ENCODE peak calls at places on chromosome 18, in six cellular contexts. M is epithelial cell of esophagus, X is heart left ventricle, A is tibial nerve, R is left lung, G is hepatocyte. I is an unnamed sample.

GRCh38 chr18:46148810-46149209 is 44.6 kb downstream of the HAUS1 start:
- DNase-seq in M (peak), X (no peak), A (peak), R (no peak), G (peak), I (peak)

GRCh38 chr18:8800445-8800844 is 95.1 kb downstream of the MTCL1 start:
- DNase-seq in M (peak), X (no peak), A (no peak), R (no peak), G (peak), I (peak)

GRCh38 chr18:12652861-12653401 is 5.0 kb downstream of the SPIRE1 start:
- DNase-seq in M (peak), X (no peak), A (no peak), R (no peak), G (no peak), I (no peak)

GRCh38 chr18:45775241-45775676 is 50.2 kb upstream of the SIGLEC15 start:
- DNase-seq in M (peak), X (peak), A (peak), R (peak), G (peak), I (no peak)

GRCh38 chr18:12023375-12023774 is 42.1 kb downstream of the IMPA2 start:
- DNase-seq in M (peak), X (no peak), A (no peak), R (no peak), G (no peak), I (no peak)

GRCh38 chr18:11096411-11096810 is 53.0 kb downstream of the PIEZO2 start:
- DNase-seq in M (no peak), X (no peak), A (no peak), R (no peak), G (no peak), I (no peak)

GRCh38 chr18:21179590-21180220 is 62.3 kb upstream of the GREB1L start:
- DNase-seq in M (peak), X (peak), A (no peak), R (no peak), G (peak), I (peak)

GRCh38 chr18:55546873-55547704 is 40.9 kb downstream of the TCF4 start:
- DNase-seq in M (peak), X (peak), A (no peak), R (no peak), G (peak), I (peak)

GRCh38 chr18:77023115-77023782 is 109.3 kb downstream of the MBP start:
- DNase-seq in M (no peak), X (no peak), A (no peak), R (no peak), G (no peak), I (no peak)

GRCh38 chr18:54828290-54828871 is at the start of gene RAB27B:
- DNase-seq in M (peak), X (peak), A (peak), R (peak), G (peak), I (peak)

GRCh38 chr18:9597609-9598008 is 16.8 kb downstream of the PPP4R1 start:
- DNase-seq in M (no peak), X (no peak), A (no peak), R (no peak), G (no peak), I (no peak)

GRCh38 chr18:67280843-67281242 is 235.7 kb downstream of the DSEL start:
- DNase-seq in M (no peak), X (no peak), A (no peak), R (no peak), G (no peak), I (no peak)

GRCh38 chr18:74836296-74837139 is 238.8 kb downstream of the ZNF407 start:
- DNase-seq in M (peak), X (peak), A (no peak), R (no peak), G (peak), I (peak)

GRCh38 chr18:50870138-50870845 is 8.6 kb upstream of the ME2 start:
- DNase-seq in M (peak), X (no peak), A (no peak), R (no peak), G (peak), I (peak)

GRCh38 chr18:63646916-63647315 is 2.9 kb upstream of the SERPINB4 start:
- DNase-seq in M (peak), X (no peak), A (no peak), R (no peak), G (no peak), I (no peak)

DNA sequence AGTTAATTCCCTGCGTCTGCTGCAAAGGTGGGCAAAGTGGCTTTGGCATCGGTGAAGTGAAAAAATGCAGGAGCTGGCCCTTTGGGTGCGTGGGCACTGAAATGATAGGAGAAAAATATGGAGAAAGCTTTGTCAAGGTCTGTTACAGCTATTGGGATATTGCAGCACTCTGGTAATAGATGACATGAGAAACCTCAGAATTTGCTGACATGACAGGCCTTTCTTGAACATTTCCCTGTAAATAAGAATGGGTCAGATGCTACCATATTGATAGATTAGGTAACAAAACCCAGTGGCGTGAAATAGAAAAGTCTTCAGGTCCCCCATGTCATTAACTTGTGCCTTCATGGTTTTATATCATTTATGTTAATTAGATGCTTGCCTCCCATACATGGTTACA is 12.4 kb upstream of the DSG4 start:
- DNase-seq in M (no peak), X (no peak), A (no peak), R (no peak), G (no peak), I (no peak)
- TF ChIP-seq CTCF in M (no peak), X (no peak), A (no peak), R (no peak), G (no peak), I (no peak)

GRCh38 chr18:49335677-49336076 is 124.8 kb downstream of the DYM start:
- DNase-seq in M (no peak), X (no peak), A (no peak), R (no peak), G (no peak), I (no peak)

DNA sequence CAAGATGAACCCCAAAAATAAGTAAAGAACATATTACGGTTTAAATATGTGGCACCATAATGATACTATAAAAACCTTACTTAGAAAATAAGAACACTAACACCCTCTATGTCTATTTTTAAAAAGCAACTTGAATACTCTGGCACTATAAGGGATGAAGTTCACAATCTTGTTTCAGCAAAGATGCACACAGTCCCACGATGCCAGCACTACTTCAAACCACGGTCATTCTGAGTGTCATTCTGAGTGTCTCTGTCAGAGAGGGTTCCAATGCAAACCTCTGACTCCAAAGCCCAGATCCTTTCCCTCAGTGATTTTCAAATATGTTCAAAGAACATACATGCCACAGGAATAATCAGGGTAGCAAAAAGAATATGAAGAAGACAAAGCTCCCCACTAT is 127.8 kb downstream of the DYM start:
- DNase-seq in M (no peak), X (no peak), A (no peak), R (no peak), G (no peak), I (no peak)
- H3K4me3 ChIP-seq in M (no peak), X (no peak), A (no peak), R (no peak), G (no peak), I (no peak)

GRCh38 chr18:79659733-79660132 is 19.9 kb upstream of the CTDP1 start:
- DNase-seq in M (no peak), X (no peak), A (no peak), R (no peak), G (no peak), I (no peak)

GRCh38 chr18:79662051-79662450 is 17.6 kb upstream of the CTDP1 start:
- DNase-seq in M (no peak), X (no peak), A (no peak), R (no peak), G (no peak), I (no peak)

DNA sequence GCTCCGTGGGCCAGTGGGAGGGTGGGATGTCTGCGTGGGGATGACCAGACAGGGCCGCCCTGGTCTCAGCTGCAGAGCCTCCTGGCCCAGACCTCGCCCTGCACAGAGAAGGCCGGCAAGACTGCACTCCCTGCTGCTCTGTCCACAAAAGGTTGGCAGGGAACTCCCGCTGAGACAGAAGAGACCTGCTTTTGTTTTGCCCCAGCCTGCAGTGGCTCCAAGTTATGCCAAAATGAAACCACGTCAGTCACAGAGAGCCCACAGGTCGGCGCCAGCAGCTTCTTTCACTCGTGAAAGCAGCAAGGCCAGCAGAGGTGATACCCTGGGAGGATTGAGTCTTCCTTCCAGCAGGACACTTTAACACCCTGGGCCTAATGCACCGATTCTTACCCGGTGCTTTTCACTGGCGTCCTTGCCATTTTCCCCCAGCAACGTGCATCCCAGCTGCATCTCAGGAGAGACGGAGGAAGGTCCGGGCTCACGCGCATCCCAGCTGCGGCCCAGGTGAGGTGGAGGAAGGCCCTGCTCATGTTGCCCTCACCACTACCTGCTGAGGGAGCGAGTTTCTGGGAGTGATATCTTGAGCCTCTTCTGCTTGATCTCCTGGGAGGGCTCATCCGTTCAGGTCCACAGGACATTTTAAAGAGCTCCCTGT is 22.1 kb upstream of the CTDP1 start:
- DNase-seq in M (peak), X (no peak), A (no peak), R (no peak), G (no peak), I (no peak)
- TF ChIP-seq CTCF in M (peak), X (no peak), A (no peak), R (no peak), G (no peak), I (no peak)

GRCh38 chr18:70293166-70293565 is 4.3 kb downstream of the SOCS6 start:
- DNase-seq in M (peak), X (no peak), A (no peak), R (no peak), G (peak), I (no peak)

GRCh38 chr18:70289351-70290330 is 796 bp downstream of the SOCS6 start:
- DNase-seq in M (peak), X (peak), A (no peak), R (peak), G (peak), I (no peak)

GRCh38 chr18:70292628-70293027 is 3.8 kb downstream of the SOCS6 start:
- DNase-seq in M (no peak), X (no peak), A (no peak), R (no peak), G (no peak), I (no peak)

GRCh38 chr18:70290482-70291294 is 1.8 kb downstream of the SOCS6 start:
- DNase-seq in M (no peak), X (no peak), A (no peak), R (no peak), G (no peak), I (no peak)

DNA sequence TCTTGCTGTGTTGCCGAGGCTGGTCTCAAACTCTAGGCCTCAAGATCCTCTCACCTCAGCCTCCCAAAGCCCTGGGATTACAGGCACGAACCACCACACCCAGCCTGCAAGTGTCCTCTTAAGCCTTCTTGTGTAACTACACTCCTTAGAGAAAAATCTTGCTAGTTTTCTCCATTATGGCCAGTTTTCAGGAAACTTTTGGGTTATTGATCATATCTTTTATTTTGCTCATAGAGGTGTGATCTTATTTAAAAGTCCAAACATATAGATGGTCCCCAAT is 2.4 kb downstream of the SOCS6 start:
- DNase-seq in M (no peak), X (no peak), A (no peak), R (no peak), G (no peak), I (no peak)
- H3K4me3 ChIP-seq in M (no peak), X (peak), A (no peak), R (no peak), G (no peak), I (peak)

GRCh38 chr18:32026491-32027086 is 8.0 kb downstream of the RNF125 start:
- DNase-seq in M (no peak), X (no peak), A (no peak), R (no peak), G (no peak), I (no peak)
- TF ChIP-seq CTCF in M (no peak), X (no peak), A (no peak), R (no peak), G (no peak), I (no peak)

DNA sequence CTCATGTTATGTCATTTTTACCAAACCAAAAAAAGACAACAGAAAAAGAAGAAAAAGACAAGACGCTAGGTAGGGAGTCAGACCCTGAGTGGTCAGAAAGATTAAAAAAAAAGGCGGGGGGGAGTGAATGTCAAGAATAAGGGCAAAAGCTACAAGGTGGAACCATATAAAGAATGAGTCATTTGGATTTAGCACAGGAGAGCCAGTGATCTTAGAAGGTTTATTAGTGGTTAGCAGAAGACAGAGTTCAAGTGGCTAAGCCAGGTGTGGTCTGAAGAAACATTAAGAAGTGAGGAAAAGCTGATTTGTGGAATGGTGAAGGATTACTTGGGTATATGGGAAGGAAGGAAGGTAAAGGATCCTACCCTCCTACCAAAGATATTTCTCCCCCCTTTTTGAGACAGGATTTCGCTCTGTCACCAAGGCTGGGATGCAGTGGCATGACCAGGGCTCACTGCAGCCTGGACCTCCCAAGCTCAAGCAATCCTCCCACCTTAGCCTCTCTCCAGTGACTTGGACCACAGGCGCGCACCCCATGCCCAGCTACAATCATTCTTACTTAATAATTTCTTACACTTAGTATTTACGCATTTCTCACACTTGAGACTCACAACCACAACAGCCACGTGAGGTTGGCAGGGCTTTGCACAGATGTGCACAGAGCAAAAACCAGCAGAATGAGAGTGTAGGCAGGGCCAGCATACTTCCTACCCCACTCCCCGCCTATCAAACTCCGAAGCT is 2.6 kb downstream of the DSC2 start:
- DNase-seq in M (no peak), X (no peak), A (no peak), R (no peak), G (peak), I (no peak)
- H3K4me3 ChIP-seq in M (peak), X (peak), A (no peak), R (no peak), G (peak), I (no peak)

GRCh38 chr18:23553887-23554286 is 32.4 kb downstream of the NPC1 start:
- DNase-seq in M (no peak), X (no peak), A (no peak), R (no peak), G (no peak), I (no peak)
- TF ChIP-seq CTCF in M (no peak), X (no peak), A (no peak), R (no peak), G (no peak), I (no peak)

DNA sequence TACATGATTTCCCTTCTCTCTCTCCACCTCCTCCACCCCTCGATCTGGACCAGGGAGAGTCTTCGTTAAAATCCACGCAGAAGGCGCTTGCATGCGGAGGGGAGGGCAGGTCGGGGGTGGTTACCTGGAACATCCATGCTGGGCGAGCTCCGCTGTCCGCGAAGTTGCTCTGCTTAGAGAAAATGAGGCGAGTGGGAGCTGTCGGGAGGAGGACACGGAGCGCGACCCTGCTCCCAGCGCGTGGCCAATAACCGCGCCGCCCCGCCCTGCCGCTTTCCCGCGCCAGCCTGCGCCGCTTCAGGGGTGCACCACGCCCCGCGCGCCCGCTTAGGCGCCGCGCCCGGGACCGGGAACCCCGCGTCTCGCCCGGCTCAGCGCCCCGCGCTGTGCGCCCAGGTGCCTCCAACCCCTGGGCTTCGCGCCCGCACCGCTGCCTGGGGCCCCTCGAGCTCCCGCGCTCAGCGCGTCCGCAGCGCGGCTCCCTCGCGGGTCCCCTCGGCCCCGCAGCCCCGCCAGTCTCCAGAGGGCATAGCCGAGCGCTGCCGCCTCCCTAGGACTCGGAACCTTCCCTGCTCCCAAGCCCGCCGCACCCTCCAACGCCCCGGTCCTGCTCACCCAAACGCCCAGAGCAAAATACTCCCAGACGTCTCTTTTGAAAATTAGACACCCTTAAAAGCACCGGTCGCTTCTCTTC is 633 bp downstream of the CBLN2 start:
- DNase-seq in M (no peak), X (no peak), A (no peak), R (peak), G (no peak), I (no peak)
- H3K4me3 ChIP-seq in M (no peak), X (peak), A (peak), R (no peak), G (peak), I (peak)

GRCh38 chr18:32018331-32019250 is at the start of gene RNF125:
- DNase-seq in M (peak), X (peak), A (peak), R (peak), G (peak), I (peak)
- TF ChIP-seq CTCF in M (no peak), X (no peak), A (no peak), R (peak), G (no peak), I (no peak)

GRCh38 chr18:59276047-59276446 is 2.8 kb upstream of the RAX start:
- DNase-seq in M (no peak), X (no peak), A (no peak), R (no peak), G (no peak), I (no peak)

GRCh38 chr18:59275406-59275949 is 2.2 kb upstream of the RAX start:
- DNase-seq in M (no peak), X (no peak), A (no peak), R (no peak), G (no peak), I (no peak)

GRCh38 chr18:59272971-59273935 is at the start of gene RAX:
- DNase-seq in M (no peak), X (no peak), A (no peak), R (peak), G (peak), I (no peak)

GRCh38 chr18:59272221-59272888 is 899 bp downstream of the RAX start:
- DNase-seq in M (no peak), X (no peak), A (no peak), R (peak), G (no peak), I (no peak)

DNA sequence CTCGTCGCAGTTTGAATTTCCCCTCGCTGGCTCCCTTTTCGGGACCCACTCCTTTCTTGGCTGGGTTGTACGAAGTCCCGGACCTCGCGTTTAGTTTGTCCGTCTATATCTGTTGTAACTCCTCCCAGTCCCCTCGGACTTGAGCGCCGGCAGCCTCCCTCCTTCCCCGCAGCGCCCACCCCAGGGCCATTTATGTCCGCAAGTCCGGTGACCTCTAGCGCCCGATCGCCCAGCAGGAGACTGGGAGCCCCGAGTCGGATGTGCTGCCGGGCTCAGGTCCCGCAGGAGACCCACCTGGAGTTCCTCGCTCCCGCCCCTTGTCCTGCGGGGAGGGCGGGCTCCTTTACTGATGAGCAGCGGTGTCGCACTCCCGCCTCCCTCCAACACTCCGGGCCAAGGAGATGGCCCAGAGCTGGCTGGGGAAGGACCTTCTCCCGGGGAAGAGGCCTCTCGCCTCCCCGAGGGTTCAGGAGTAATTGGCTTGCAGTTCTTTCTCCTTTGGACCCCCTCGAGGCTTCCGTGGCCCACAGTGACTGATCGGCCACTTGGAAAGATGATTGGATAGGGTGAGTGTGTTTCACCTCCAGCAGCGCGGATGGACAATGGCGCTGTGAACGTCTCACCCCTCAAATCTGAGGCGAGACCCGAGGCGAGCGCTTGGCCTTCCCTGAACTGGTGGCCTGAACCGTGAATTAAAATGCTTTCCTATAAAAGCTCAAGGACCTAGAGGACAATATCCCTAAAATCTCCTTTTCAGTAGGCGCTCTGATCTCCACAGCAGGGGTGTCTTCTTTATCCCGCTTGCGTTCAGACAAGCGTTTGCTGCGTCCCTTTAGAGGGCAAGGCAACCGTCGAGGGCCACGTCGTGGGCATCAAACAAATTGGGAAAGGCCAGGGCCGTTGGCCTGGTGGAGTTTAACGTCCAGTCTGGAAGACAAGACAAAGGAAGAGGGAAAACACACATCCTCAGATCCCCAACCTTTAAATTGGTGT is 978 bp upstream of the RAX start:
- DNase-seq in M (no peak), X (no peak), A (no peak), R (peak), G (no peak), I (no peak)
- H3K4me3 ChIP-seq in M (no peak), X (no peak), A (no peak), R (no peak), G (no peak), I (no peak)